ENCODE peak calls at places on chromosomes 12 and 14, in eight cellular contexts. One of them, this sample, is unnamed.

GRCh38 chr12:112559784-112560183 is 141.0 kb downstream of the PTPN11 start:
- DNase-seq in Peyer's patch: no peak
- DNase-seq in gastrocnemius medialis: no peak
- DNase-seq in uterus: no peak
- DNase-seq in GM12878: no peak
- DNase-seq in endothelial cell of umbilical vein: no peak
- DNase-seq in upper lobe of left lung: no peak
- DNase-seq in A549: no peak
- DNase-seq in this sample: no peak

GRCh38 chr12:128864516-128865186 is 11.4 kb downstream of the GLT1D1 start:
- DNase-seq in Peyer's patch: no peak
- DNase-seq in gastrocnemius medialis: no peak
- DNase-seq in uterus: no peak
- DNase-seq in GM12878: no peak
- DNase-seq in endothelial cell of umbilical vein: no peak
- DNase-seq in upper lobe of left lung: peak; percentile 25
- DNase-seq in A549: no peak
- DNase-seq in this sample: no peak

GRCh38 chr14:94267352-94267751 is 25.7 kb downstream of the SERPINA10 start:
- DNase-seq in Peyer's patch: no peak
- DNase-seq in gastrocnemius medialis: no peak
- DNase-seq in uterus: no peak
- DNase-seq in GM12878: no peak
- DNase-seq in endothelial cell of umbilical vein: no peak
- DNase-seq in upper lobe of left lung: no peak
- DNase-seq in A549: no peak
- DNase-seq in this sample: no peak

GRCh38 chr14:41899416-41899815 is 292.7 kb downstream of the LRFN5 start:
- DNase-seq in Peyer's patch: no peak
- DNase-seq in gastrocnemius medialis: no peak
- DNase-seq in uterus: no peak
- DNase-seq in GM12878: no peak
- DNase-seq in endothelial cell of umbilical vein: no peak
- DNase-seq in upper lobe of left lung: no peak
- DNase-seq in A549: no peak
- DNase-seq in this sample: no peak

GRCh38 chr12:105204916-105205315 is 31.1 kb downstream of the APPL2 start:
- DNase-seq in Peyer's patch: no peak
- DNase-seq in gastrocnemius medialis: no peak
- DNase-seq in uterus: no peak
- DNase-seq in GM12878: no peak
- DNase-seq in endothelial cell of umbilical vein: peak; percentile 58
- DNase-seq in upper lobe of left lung: no peak
- DNase-seq in A549: no peak
- DNase-seq in this sample: peak; percentile 84

GRCh38 chr12:97701901-97702300 is 239.3 kb downstream of the RMST start:
- DNase-seq in Peyer's patch: no peak
- DNase-seq in gastrocnemius medialis: no peak
- DNase-seq in uterus: no peak
- DNase-seq in GM12878: no peak
- DNase-seq in endothelial cell of umbilical vein: no peak
- DNase-seq in upper lobe of left lung: no peak
- DNase-seq in A549: no peak
- DNase-seq in this sample: no peak

GRCh38 chr12:120690978-120691377 is 4.0 kb downstream of the MLEC start:
- DNase-seq in Peyer's patch: no peak
- DNase-seq in gastrocnemius medialis: no peak
- DNase-seq in uterus: no peak
- DNase-seq in GM12878: no peak
- DNase-seq in endothelial cell of umbilical vein: no peak
- DNase-seq in upper lobe of left lung: no peak
- DNase-seq in A549: no peak
- DNase-seq in this sample: no peak

GRCh38 chr12:110780448-110780847 is 37.8 kb upstream of the PPP1CC start:
- DNase-seq in Peyer's patch: peak; percentile 22
- DNase-seq in gastrocnemius medialis: no peak
- DNase-seq in uterus: no peak
- DNase-seq in GM12878: no peak
- DNase-seq in endothelial cell of umbilical vein: no peak
- DNase-seq in upper lobe of left lung: no peak
- DNase-seq in A549: no peak
- DNase-seq in this sample: no peak

GRCh38 chr12:65169311-65170244 is at the start of gene LEMD3:
- DNase-seq in Peyer's patch: peak; percentile 98
- DNase-seq in gastrocnemius medialis: peak; percentile 88
- DNase-seq in uterus: peak; percentile 87
- DNase-seq in GM12878: peak; percentile 59
- DNase-seq in endothelial cell of umbilical vein: peak; percentile 88
- DNase-seq in upper lobe of left lung: peak; percentile 96
- DNase-seq in A549: peak; percentile 94
- DNase-seq in this sample: peak; percentile 93

GRCh38 chr14:51644215-51644969 is 7.3 kb upstream of the FRMD6 start:
- DNase-seq in Peyer's patch: no peak
- DNase-seq in gastrocnemius medialis: no peak
- DNase-seq in uterus: no peak
- DNase-seq in GM12878: no peak
- DNase-seq in endothelial cell of umbilical vein: no peak
- DNase-seq in upper lobe of left lung: no peak
- DNase-seq in A549: no peak
- DNase-seq in this sample: no peak

GRCh38 chr14:68957688-68958248 is 21.3 kb downstream of the ACTN1 start:
- DNase-seq in Peyer's patch: no peak
- DNase-seq in gastrocnemius medialis: no peak
- DNase-seq in uterus: no peak
- DNase-seq in GM12878: no peak
- DNase-seq in endothelial cell of umbilical vein: peak; percentile 43
- DNase-seq in upper lobe of left lung: no peak
- DNase-seq in A549: no peak
- DNase-seq in this sample: no peak

GRCh38 chr14:103201801-103202200 is 78.5 kb downstream of the TNFAIP2 start:
- DNase-seq in Peyer's patch: no peak
- DNase-seq in gastrocnemius medialis: no peak
- DNase-seq in uterus: peak; percentile 56
- DNase-seq in GM12878: no peak
- DNase-seq in endothelial cell of umbilical vein: no peak
- DNase-seq in upper lobe of left lung: no peak
- DNase-seq in A549: no peak
- DNase-seq in this sample: no peak

GRCh38 chr12:3520711-3521110 is 29.7 kb downstream of the PRMT8 start:
- DNase-seq in Peyer's patch: no peak
- DNase-seq in gastrocnemius medialis: no peak
- DNase-seq in uterus: no peak
- DNase-seq in GM12878: no peak
- DNase-seq in endothelial cell of umbilical vein: no peak
- DNase-seq in upper lobe of left lung: no peak
- DNase-seq in A549: no peak
- DNase-seq in this sample: no peak

GRCh38 chr12:122593910-122594309 is 66.9 kb downstream of the KNTC1 start:
- DNase-seq in Peyer's patch: no peak
- DNase-seq in gastrocnemius medialis: no peak
- DNase-seq in uterus: no peak
- DNase-seq in GM12878: no peak
- DNase-seq in endothelial cell of umbilical vein: no peak
- DNase-seq in upper lobe of left lung: no peak
- DNase-seq in A549: no peak
- DNase-seq in this sample: no peak

GRCh38 chr14:95516554-95517209 is at the start of gene SYNE3:
- DNase-seq in Peyer's patch: peak; percentile 57
- DNase-seq in gastrocnemius medialis: no peak
- DNase-seq in uterus: peak; percentile 72
- DNase-seq in GM12878: no peak
- DNase-seq in endothelial cell of umbilical vein: no peak
- DNase-seq in upper lobe of left lung: peak; percentile 94
- DNase-seq in A549: peak; percentile 46
- DNase-seq in this sample: peak; percentile 68

GRCh38 chr14:95515523-95516517 is 630 bp downstream of the SYNE3 start:
- DNase-seq in Peyer's patch: peak; percentile 90
- DNase-seq in gastrocnemius medialis: no peak
- DNase-seq in uterus: peak; percentile 66
- DNase-seq in GM12878: no peak
- DNase-seq in endothelial cell of umbilical vein: peak; percentile 49
- DNase-seq in upper lobe of left lung: peak; percentile 94
- DNase-seq in A549: peak; percentile 74
- DNase-seq in this sample: peak; percentile 75

GRCh38 chr14:95514131-95515079 is 2.0 kb downstream of the SYNE3 start:
- DNase-seq in Peyer's patch: no peak
- DNase-seq in gastrocnemius medialis: no peak
- DNase-seq in uterus: no peak
- DNase-seq in GM12878: no peak
- DNase-seq in endothelial cell of umbilical vein: no peak
- DNase-seq in upper lobe of left lung: peak; percentile 60
- DNase-seq in A549: no peak
- DNase-seq in this sample: peak; percentile 22

GRCh38 chr14:95513261-95513660 is 3.2 kb downstream of the SYNE3 start:
- DNase-seq in Peyer's patch: no peak
- DNase-seq in gastrocnemius medialis: no peak
- DNase-seq in uterus: no peak
- DNase-seq in GM12878: no peak
- DNase-seq in endothelial cell of umbilical vein: no peak
- DNase-seq in upper lobe of left lung: no peak
- DNase-seq in A549: no peak
- DNase-seq in this sample: no peak

GRCh38 chr14:95515080-95515489 is 1.4 kb downstream of the SYNE3 start:
- DNase-seq in Peyer's patch: peak; percentile 46
- DNase-seq in gastrocnemius medialis: no peak
- DNase-seq in uterus: no peak
- DNase-seq in GM12878: no peak
- DNase-seq in endothelial cell of umbilical vein: peak; percentile 84
- DNase-seq in upper lobe of left lung: peak; percentile 74
- DNase-seq in A549: no peak
- DNase-seq in this sample: peak; percentile 64
- H3K27ac ChIP-seq in Peyer's patch: peak overlapping the region; percentile 85
- H3K27ac ChIP-seq in gastrocnemius medialis: peak overlapping the region; percentile 72
- H3K27ac ChIP-seq in uterus: peak overlapping the region; percentile 91
- H3K27ac ChIP-seq in GM12878: peak overlapping the region; percentile 90
- H3K27ac ChIP-seq in endothelial cell of umbilical vein: no peak overlapping the region
- H3K27ac ChIP-seq in upper lobe of left lung: peak overlapping the region; percentile 89
- H3K27ac ChIP-seq in A549: no peak overlapping the region
- H3K27ac ChIP-seq in this sample: peak overlapping the region; percentile 79

GRCh38 chr12:101823891-101824290 is 6.9 kb downstream of the GNPTAB start:
- DNase-seq in Peyer's patch: peak; percentile 70
- DNase-seq in gastrocnemius medialis: peak; percentile 68
- DNase-seq in uterus: peak; percentile 18
- DNase-seq in GM12878: no peak
- DNase-seq in endothelial cell of umbilical vein: peak; percentile 18
- DNase-seq in upper lobe of left lung: no peak
- DNase-seq in A549: peak; percentile 82
- DNase-seq in this sample: peak; percentile 24
- TF ChIP-seq POLR2A in Peyer's patch: no peak
- TF ChIP-seq POLR2A in gastrocnemius medialis: no peak
- TF ChIP-seq POLR2A in uterus: no peak
- TF ChIP-seq POLR2A in GM12878: no peak
- TF ChIP-seq POLR2A in endothelial cell of umbilical vein: no peak
- TF ChIP-seq POLR2A in upper lobe of left lung: peak; percentile 19
- TF ChIP-seq POLR2A in A549: no peak
- TF ChIP-seq POLR2A in this sample: no peak

DNA sequence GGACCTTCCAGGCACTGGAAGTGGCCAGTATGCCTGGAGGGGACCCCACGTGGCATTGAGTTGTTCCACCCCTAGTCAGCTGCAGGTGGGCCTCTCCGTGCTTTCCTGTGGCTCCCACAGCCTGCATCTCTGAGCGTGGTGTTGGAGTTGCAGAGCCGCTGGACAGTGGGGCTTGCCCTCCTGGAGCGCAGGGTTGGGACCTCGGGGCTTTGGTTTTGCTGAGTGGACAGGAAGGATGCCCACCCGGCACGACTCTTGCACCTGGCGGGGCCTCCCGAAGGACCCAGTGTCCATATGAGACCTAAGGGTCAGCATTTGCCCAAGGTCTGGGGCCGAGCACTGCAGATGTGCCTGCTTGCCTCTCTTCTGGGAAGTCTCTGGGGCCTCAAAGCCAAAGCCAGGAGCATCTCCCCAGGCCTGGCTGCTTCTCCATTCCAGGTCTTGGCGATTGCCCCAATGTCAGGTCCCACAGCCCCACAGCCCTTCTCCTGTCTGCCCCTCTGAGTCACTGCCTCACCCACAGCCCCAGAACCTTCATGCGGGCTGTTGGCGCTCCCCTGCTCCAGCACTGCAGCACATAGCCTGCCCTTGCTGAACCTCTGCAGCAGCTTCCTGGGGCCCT is 1.5 kb downstream of the PACS2 start:
- DNase-seq in Peyer's patch: no peak
- DNase-seq in gastrocnemius medialis: no peak
- DNase-seq in uterus: no peak
- DNase-seq in GM12878: no peak
- DNase-seq in endothelial cell of umbilical vein: no peak
- DNase-seq in upper lobe of left lung: no peak
- DNase-seq in A549: no peak
- DNase-seq in this sample: no peak
- H3K27ac ChIP-seq in Peyer's patch: no peak overlapping the region
- H3K27ac ChIP-seq in gastrocnemius medialis: peak overlapping the region; percentile 77
- H3K27ac ChIP-seq in uterus: peak overlapping the region; percentile 72
- H3K27ac ChIP-seq in GM12878: no peak overlapping the region
- H3K27ac ChIP-seq in endothelial cell of umbilical vein: no peak overlapping the region
- H3K27ac ChIP-seq in upper lobe of left lung: peak overlapping the region; percentile 58
- H3K27ac ChIP-seq in A549: no peak overlapping the region
- H3K27ac ChIP-seq in this sample: no peak overlapping the region

GRCh38 chr14:74610199-74610865 is 1.7 kb downstream of the LTBP2 start:
- DNase-seq in Peyer's patch: no peak
- DNase-seq in gastrocnemius medialis: no peak
- DNase-seq in uterus: no peak
- DNase-seq in GM12878: no peak
- DNase-seq in endothelial cell of umbilical vein: peak; percentile 30
- DNase-seq in upper lobe of left lung: peak; percentile 75
- DNase-seq in A549: no peak
- DNase-seq in this sample: no peak

GRCh38 chr14:74610866-74611671 is 968 bp downstream of the LTBP2 start:
- DNase-seq in Peyer's patch: no peak
- DNase-seq in gastrocnemius medialis: no peak
- DNase-seq in uterus: no peak
- DNase-seq in GM12878: no peak
- DNase-seq in endothelial cell of umbilical vein: peak; percentile 52
- DNase-seq in upper lobe of left lung: peak; percentile 87
- DNase-seq in A549: no peak
- DNase-seq in this sample: no peak

GRCh38 chr14:74611672-74612345 is at the start of gene LTBP2:
- DNase-seq in Peyer's patch: no peak
- DNase-seq in gastrocnemius medialis: no peak
- DNase-seq in uterus: no peak
- DNase-seq in GM12878: no peak
- DNase-seq in endothelial cell of umbilical vein: no peak
- DNase-seq in upper lobe of left lung: peak; percentile 90
- DNase-seq in A549: no peak
- DNase-seq in this sample: no peak

GRCh38 chr14:74608959-74609611 is 3.0 kb downstream of the LTBP2 start:
- DNase-seq in Peyer's patch: peak; percentile 87
- DNase-seq in gastrocnemius medialis: peak; percentile 54
- DNase-seq in uterus: peak; percentile 86
- DNase-seq in GM12878: peak; percentile 45
- DNase-seq in endothelial cell of umbilical vein: peak; percentile 89
- DNase-seq in upper lobe of left lung: no peak
- DNase-seq in A549: peak; percentile 59
- DNase-seq in this sample: peak; percentile 95

DNA sequence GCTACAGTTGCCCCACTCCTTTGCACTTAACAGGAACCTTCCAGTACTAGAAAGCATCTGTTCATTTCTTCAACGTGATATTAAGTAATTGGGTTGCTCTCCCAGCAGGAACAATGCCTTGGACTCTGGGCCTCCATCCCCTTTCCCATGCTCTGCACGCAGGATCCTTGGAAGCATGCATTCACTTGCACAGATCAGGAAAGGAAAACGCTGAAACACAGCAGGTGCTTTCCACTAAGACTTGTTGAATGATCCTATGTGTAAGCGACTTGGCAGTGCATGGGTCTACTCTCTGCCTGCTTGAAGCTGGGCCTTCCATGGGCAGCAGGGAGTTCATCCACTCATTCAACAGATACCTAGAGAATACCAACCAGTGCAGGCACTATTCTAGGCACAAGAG is 2.3 kb downstream of the LTBP2 start:
- DNase-seq in Peyer's patch: no peak
- DNase-seq in gastrocnemius medialis: no peak
- DNase-seq in uterus: no peak
- DNase-seq in GM12878: no peak
- DNase-seq in endothelial cell of umbilical vein: peak; percentile 52
- DNase-seq in upper lobe of left lung: no peak
- DNase-seq in A549: no peak
- DNase-seq in this sample: no peak
- TF ChIP-seq POLR2A in Peyer's patch: no peak
- TF ChIP-seq POLR2A in gastrocnemius medialis: no peak
- TF ChIP-seq POLR2A in uterus: no peak
- TF ChIP-seq POLR2A in GM12878: no peak
- TF ChIP-seq POLR2A in endothelial cell of umbilical vein: no peak
- TF ChIP-seq POLR2A in upper lobe of left lung: no peak
- TF ChIP-seq POLR2A in A549: no peak
- TF ChIP-seq POLR2A in this sample: no peak

This sample was measured in adrenal gland.